ENCODE peak calls at places on chromosomes 7 and 10, in ten cellular contexts. W is cardiac muscle cell, Z is RWPE2, E is A549, J is prostate gland, V is heart left ventricle, K is BE2C, C is body of pancreas, X is HCT116, O is tibial artery. R is an unnamed sample.

GRCh38 chr10:71627230-71627939 is 92.2 kb downstream of the C10orf105 start:
- DNase-seq in J (no peak), O (no peak), X (no peak), C (no peak), V (no peak), Z (no peak), E (no peak), W (no peak), K (no peak), R (no peak)

GRCh38 chr10:33334170-33334838 is at the start of gene NRP1:
- DNase-seq in W (peak; percentile 49), K (peak; percentile 40), J (peak; percentile 13), C (peak; percentile 22), X (no peak), Z (no peak), E (no peak), O (peak; percentile 48), V (peak; percentile 60), R (peak; percentile 50)

GRCh38 chr10:133459454-133460207 is 5.9 kb downstream of the SCART1 start:
- DNase-seq in Z (no peak), J (no peak), O (no peak), C (no peak), K (no peak), W (no peak), X (no peak), V (no peak), E (no peak), R (no peak)

GRCh38 chr7:156327474-156327873 is 313.1 kb upstream of the RNF32 start:
- DNase-seq in X (no peak), E (no peak), K (no peak), W (no peak), C (no peak), J (peak; percentile 56), V (no peak), Z (no peak), O (no peak), R (no peak)

GRCh38 chr10:71462642-71462935 is 65.9 kb downstream of the CDH23 start:
- DNase-seq in V (no peak), J (no peak), X (no peak), W (no peak), O (no peak), C (no peak), E (no peak), Z (no peak), K (no peak), R (no peak)

GRCh38 chr7:82677493-82677892 is 233.9 kb upstream of the CACNA2D1 start:
- DNase-seq in V (no peak), E (no peak), Z (no peak), W (peak; percentile 3), X (no peak), C (no peak), O (no peak), K (peak; percentile 16), J (no peak), R (no peak)

GRCh38 chr10:51706225-51706624 is 6.8 kb upstream of the CSTF2T start:
- DNase-seq in V (peak; percentile 85), W (no peak), E (no peak), Z (no peak), J (no peak), O (peak; percentile 95), K (no peak), C (peak; percentile 82), X (no peak), R (no peak)

GRCh38 chr10:107701947-107702346 is 537.4 kb upstream of the SORCS1 start:
- DNase-seq in V (no peak), O (no peak), Z (no peak), W (no peak), K (no peak), X (no peak), J (no peak), E (no peak), C (no peak), R (no peak)

GRCh38 chr10:19811517-19811916 is 4.7 kb upstream of the PLXDC2 start:
- DNase-seq in W (peak; percentile 47), V (no peak), O (peak; percentile 62), J (no peak), K (no peak), Z (no peak), E (no peak), C (no peak), X (no peak), R (no peak)

GRCh38 chr10:130479906-130480305 is 343.7 kb downstream of the GLRX3 start:
- DNase-seq in W (no peak), Z (no peak), J (no peak), E (no peak), V (no peak), X (no peak), O (no peak), K (no peak), C (no peak), R (no peak)
- H3K9me3 ChIP-seq in W (no peaks in the 10 kb centered on the region), Z (no peaks in the 10 kb centered on the region), J (no peaks in the 10 kb centered on the region), E (no peaks in the 10 kb centered on the region), V (no peaks in the 10 kb centered on the region), X (no peaks in the 10 kb centered on the region), O (no peaks in the 10 kb centered on the region), K (no peaks in the 10 kb centered on the region), C (no peaks in the 10 kb centered on the region), R (peaks cover 3% of the 10 kb centered on the region)

DNA sequence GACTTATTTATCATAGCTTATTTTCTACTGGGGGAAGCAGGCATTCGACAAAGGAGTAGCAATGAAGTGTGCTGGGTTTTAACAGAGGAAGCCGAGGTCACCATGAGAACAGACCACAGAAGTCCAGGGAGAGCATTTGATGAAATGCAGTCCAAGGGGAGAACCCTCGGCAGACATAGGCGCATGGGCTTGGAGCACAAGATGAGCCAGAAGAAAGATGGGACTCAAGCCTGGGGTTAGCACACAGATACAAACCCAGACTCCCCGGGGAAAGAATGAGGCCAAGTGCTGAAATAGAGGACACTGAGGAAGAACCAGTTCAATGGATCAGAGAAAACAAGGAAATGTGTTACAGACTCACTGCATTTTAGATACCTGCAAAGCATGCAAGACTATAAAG is 209.5 kb downstream of the FAM107B start:
- DNase-seq in K (no peak), X (no peak), E (no peak), W (no peak), V (no peak), O (peak; percentile 47), J (no peak), C (no peak), Z (no peak), R (no peak)
- H3K4me1 ChIP-seq in K (no peaks in the 10 kb centered on the region), X (no peaks in the 10 kb centered on the region), E (peaks cover 78% of the 10 kb centered on the region), W (no peaks in the 10 kb centered on the region), V (peaks cover 7% of the 10 kb centered on the region), O (no peaks in the 10 kb centered on the region), J (peaks cover under 1% of the 10 kb centered on the region), C (peaks cover 48% of the 10 kb centered on the region), Z (peaks cover 13% of the 10 kb centered on the region), R (peaks cover 18% of the 10 kb centered on the region)

DNA sequence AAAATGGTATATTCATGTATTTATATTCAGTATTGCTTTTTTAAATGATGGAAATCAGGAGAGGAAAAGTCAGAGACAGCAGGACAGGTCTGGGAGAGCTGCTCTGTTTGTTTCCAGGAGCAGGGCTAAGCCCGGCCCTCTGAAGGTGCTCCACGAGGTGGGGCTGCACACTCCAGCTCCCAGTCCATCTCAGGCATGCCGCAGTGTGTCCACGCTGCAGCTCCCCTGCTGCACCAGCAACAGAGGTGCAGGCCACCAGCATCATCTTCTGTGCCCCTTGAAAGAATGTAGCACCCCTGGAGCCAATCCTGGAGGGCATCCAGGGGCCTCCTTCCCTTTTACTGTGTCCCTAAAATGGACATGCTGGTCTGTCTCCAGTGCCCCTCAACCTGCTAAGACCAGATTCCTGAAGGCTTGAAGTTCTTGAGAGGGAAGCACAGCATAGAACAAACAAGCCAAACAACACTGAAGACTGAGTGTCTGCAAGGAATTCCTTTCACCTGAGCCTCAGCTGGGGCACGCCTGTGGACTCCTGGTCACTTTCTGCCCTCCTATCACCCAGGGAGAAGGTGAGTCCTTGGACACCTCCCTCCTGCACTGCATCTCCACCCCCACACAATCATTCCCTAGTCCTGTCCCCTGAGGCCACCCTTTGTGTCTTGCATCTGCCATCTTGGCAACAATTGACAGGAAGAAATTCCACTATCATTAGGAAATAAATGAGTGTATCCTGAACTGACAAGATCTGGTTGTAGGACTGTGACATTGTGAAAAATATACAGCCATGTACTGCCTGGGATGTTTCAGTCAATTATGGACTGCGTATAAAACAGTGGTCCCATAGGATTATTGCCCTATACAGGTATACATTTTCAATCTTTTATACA is 100.5 kb downstream of the CXCL12 start:
- DNase-seq in E (no peak), W (no peak), K (no peak), O (no peak), V (no peak), J (no peak), C (no peak), Z (no peak), X (no peak), R (no peak)
- TF ChIP-seq CTCF in E (no peak), W (no peak), K (no peak), O (no peak), V (no peak), J (no peak), C (peak; percentile 13), Z (no peak), X (no peak), R (no peak)

GRCh38 chr7:157544980-157545680 is 208.3 kb downstream of the DNAJB6 start:
- DNase-seq in W (no peak), J (no peak), Z (peak; percentile 35), K (no peak), E (no peak), X (no peak), O (peak; percentile 11), C (no peak), V (no peak), R (peak; percentile 9)

GRCh38 chr7:157543791-157544190 is 207.0 kb downstream of the DNAJB6 start:
- DNase-seq in J (no peak), W (no peak), X (no peak), C (no peak), K (no peak), Z (peak; percentile 22), E (no peak), V (no peak), O (no peak), R (no peak)

GRCh38 chr7:157545681-157546060 is 208.9 kb downstream of the DNAJB6 start:
- DNase-seq in V (no peak), Z (peak; percentile 15), W (no peak), O (peak; percentile 2), X (no peak), J (no peak), C (no peak), K (no peak), E (no peak), R (no peak)

GRCh38 chr7:157543276-157543675 is 206.5 kb downstream of the DNAJB6 start:
- DNase-seq in O (no peak), E (no peak), K (no peak), Z (peak; percentile 45), W (no peak), X (no peak), C (no peak), V (no peak), J (no peak), R (peak; percentile 6)

GRCh38 chr7:157544226-157544625 is 207.4 kb downstream of the DNAJB6 start:
- DNase-seq in W (no peak), X (no peak), K (no peak), C (no peak), E (no peak), J (no peak), O (no peak), V (no peak), Z (peak; percentile 31), R (peak; percentile 22)
- H3K9me3 ChIP-seq in W (no peaks in the 10 kb centered on the region), X (no peaks in the 10 kb centered on the region), K (no peaks in the 10 kb centered on the region), C (no peaks in the 10 kb centered on the region), E (no peaks in the 10 kb centered on the region), J (no peaks in the 10 kb centered on the region), O (no peaks in the 10 kb centered on the region), V (no peaks in the 10 kb centered on the region), Z (no peaks in the 10 kb centered on the region), R (no peaks in the 10 kb centered on the region)

GRCh38 chr7:102810916-102811315 is 62.1 kb downstream of the FAM185A start:
- DNase-seq in J (no peak), E (no peak), K (no peak), Z (no peak), V (no peak), C (no peak), W (no peak), O (no peak), X (no peak), R (no peak)
- H3K4me1 ChIP-seq in J (no peaks in the 10 kb centered on the region), E (peaks cover 3% of the 10 kb centered on the region), K (no peaks in the 10 kb centered on the region), Z (peaks cover 10% of the 10 kb centered on the region), V (peaks cover 18% of the 10 kb centered on the region), C (peaks cover 19% of the 10 kb centered on the region), W (no peaks in the 10 kb centered on the region), O (peaks cover 8% of the 10 kb centered on the region), X (no peaks in the 10 kb centered on the region), R (no peaks in the 10 kb centered on the region)

R was measured in mucosa of descending colon.